ENCODE peak calls at places on chromosomes 11 and 22, in seven cellular contexts. Z, X, C, P, T, Q and F are unnamed samples.

GRCh38 chr22:32106930-32107329 is 52.2 kb downstream of the C22orf42 start:
- DNase-seq in Z (no peak), X (peak; percentile 14), C (no peak), P (no peak), T (no peak), Q (peak; percentile 19), F (peak; percentile 79)

GRCh38 chr11:34886609-34887008 is 29.6 kb downstream of the APIP start:
- DNase-seq in Z (no peak), X (no peak), C (no peak), P (no peak), T (no peak), Q (no peak), F (no peak)

GRCh38 chr11:40337118-40337517 is 1122.3 kb downstream of the LRRC4C start:
- DNase-seq in Z (peak; percentile 23), X (no peak), C (peak; percentile 7), P (no peak), T (no peak), Q (no peak), F (no peak)

GRCh38 chr11:104408630-104409029 is 244.7 kb upstream of the PDGFD start:
- DNase-seq in Z (no peak), X (no peak), C (no peak), P (no peak), T (no peak), Q (no peak), F (no peak)

GRCh38 chr11:130070829-130071205 is 1.1 kb downstream of the APLP2 start:
- DNase-seq in Z (peak; percentile 9), X (peak; percentile 76), C (no peak), P (no peak), T (peak; percentile 49), Q (no peak), F (peak; percentile 73)

GRCh38 chr22:35987487-35987886 is 41.1 kb downstream of the RBFOX2 start:
- DNase-seq in Z (peak; percentile 29), X (peak; percentile 75), C (peak; percentile 18), P (no peak), T (no peak), Q (no peak), F (no peak)

GRCh38 chr11:94507485-94507884 is 4.8 kb upstream of the C11orf97 start:
- DNase-seq in Z (no peak), X (no peak), C (no peak), P (no peak), T (no peak), Q (no peak), F (no peak)

GRCh38 chr22:47086596-47087248 is 324.3 kb downstream of the TBC1D22A start:
- DNase-seq in Z (no peak), X (no peak), C (no peak), P (no peak), T (no peak), Q (no peak), F (no peak)

GRCh38 chr11:114061053-114062049 is 1.8 kb downstream of the ZBTB16 start:
- DNase-seq in Z (no peak), X (peak; percentile 72), C (no peak), P (no peak), T (peak; percentile 65), Q (no peak), F (peak; percentile 58)

GRCh38 chr11:29518389-29519174 is 498.2 kb downstream of the KCNA4 start:
- DNase-seq in Z (no peak), X (peak; percentile 8), C (no peak), P (no peak), T (no peak), Q (no peak), F (peak; percentile 40)

GRCh38 chr11:127338380-127339259 is 338.1 kb upstream of the KIRREL3 start:
- DNase-seq in Z (no peak), X (no peak), C (no peak), P (no peak), T (no peak), Q (no peak), F (no peak)

GRCh38 chr11:14499178-14499559 is 442 bp downstream of the COPB1 start:
- DNase-seq in Z (peak; percentile 11), X (peak; percentile 66), C (no peak), P (no peak), T (no peak), Q (peak; percentile 58), F (peak; percentile 67)

GRCh38 chr22:43197271-43197941 is 10.5 kb upstream of the TTLL12 start:
- DNase-seq in Z (peak; percentile 86), X (no peak), C (no peak), P (no peak), T (no peak), Q (no peak), F (peak; percentile 39)

GRCh38 chr22:31538815-31539214 is 42.5 kb downstream of the SFI1 start:
- DNase-seq in Z (no peak), X (no peak), C (no peak), P (no peak), T (no peak), Q (peak; percentile 48), F (no peak)

GRCh38 chr11:37657645-37658044 is 1059.6 kb upstream of the RAG2 start:
- DNase-seq in Z (no peak), X (peak; percentile 26), C (no peak), P (no peak), T (no peak), Q (no peak), F (no peak)

GRCh38 chr11:63918576-63919171 is 1.7 kb upstream of the RCOR2 start:
- DNase-seq in Z (no peak), X (peak; percentile 90), C (no peak), P (no peak), T (peak; percentile 58), Q (no peak), F (peak; percentile 60)